ENCODE peak calls at places on chromosomes 1 and 21, in four cellular contexts. L is A549, G is PC-3, S is foreskin fibroblast. P is an unnamed sample.

GRCh38 chr1:68384872-68385390 is 64.8 kb downstream of the RPE65 start:
- DNase-seq in S (peak), G (peak), L (no peak), P (no peak)

GRCh38 chr1:176073524-176074157 is 133.4 kb downstream of the COP1 start:
- DNase-seq in L (peak), G (peak), S (peak), P (peak)

GRCh38 chr1:29827801-29828525 is 591.6 kb downstream of the PTPRU start:
- DNase-seq in L (no peak), G (no peak), S (no peak), P (no peak)

GRCh38 chr1:240612811-240613210 is 856 bp upstream of the GREM2 start:
- DNase-seq in G (no peak), S (no peak), L (no peak), P (no peak)

GRCh38 chr21:18951291-18952038 is 547.9 kb upstream of the TMPRSS15 start:
- DNase-seq in L (no peak), S (no peak), G (peak), P (peak)

GRCh38 chr1:10701145-10701544 is 95.3 kb downstream of the CASZ1 start:
- DNase-seq in G (no peak), S (no peak), L (no peak), P (no peak)

GRCh38 chr1:19101244-19101643 is 108.8 kb downstream of the UBR4 start:
- DNase-seq in G (peak), S (peak), L (no peak), P (no peak)

GRCh38 chr1:54989968-54990810 is 8.5 kb upstream of the BSND start:
- DNase-seq in L (no peak), G (no peak), S (peak), P (no peak)

GRCh38 chr1:152442765-152443164 is 28.7 kb upstream of the CRNN start:
- DNase-seq in L (no peak), S (no peak), G (peak), P (no peak)

GRCh38 chr21:33650929-33651505 is 8.7 kb downstream of the ITSN1 start:
- DNase-seq in S (no peak), G (no peak), L (no peak), P (no peak)
- H3K4me3 ChIP-seq in S (no peak), G (no peak), L (no peak), P (no peak)

GRCh38 chr1:223750730-223751572 is 38.6 kb downstream of the CAPN2 start:
- DNase-seq in L (no peak), S (no peak), G (no peak), P (no peak)

GRCh38 chr1:223747838-223748335 is 35.5 kb downstream of the CAPN2 start:
- DNase-seq in G (peak), L (no peak), S (peak), P (no peak)

GRCh38 chr1:223745731-223746130 is 33.4 kb downstream of the CAPN2 start:
- DNase-seq in L (no peak), S (peak), G (no peak), P (no peak)

GRCh38 chr1:223748405-223748772 is 36.0 kb downstream of the CAPN2 start:
- DNase-seq in S (peak), G (peak), L (no peak), P (peak)

GRCh38 chr1:223748773-223749733 is 36.7 kb downstream of the CAPN2 start:
- DNase-seq in L (peak), S (peak), G (peak), P (peak)
- H3K4me3 ChIP-seq in L (peak), S (no peak), G (no peak), P (peak)

GRCh38 chr1:22503721-22504410 is 52.2 kb downstream of the ZBTB40 start:
- DNase-seq in G (no peak), L (no peak), S (no peak), P (no peak)

GRCh38 chr1:22500058-22500457 is 48.4 kb downstream of the ZBTB40 start:
- DNase-seq in G (no peak), L (no peak), S (no peak), P (no peak)

GRCh38 chr1:22500476-22500875 is 48.8 kb downstream of the ZBTB40 start:
- DNase-seq in S (peak), L (no peak), G (no peak), P (no peak)

GRCh38 chr1:22506130-22506692 is 54.6 kb downstream of the ZBTB40 start:
- DNase-seq in S (no peak), G (no peak), L (no peak), P (no peak)

DNA sequence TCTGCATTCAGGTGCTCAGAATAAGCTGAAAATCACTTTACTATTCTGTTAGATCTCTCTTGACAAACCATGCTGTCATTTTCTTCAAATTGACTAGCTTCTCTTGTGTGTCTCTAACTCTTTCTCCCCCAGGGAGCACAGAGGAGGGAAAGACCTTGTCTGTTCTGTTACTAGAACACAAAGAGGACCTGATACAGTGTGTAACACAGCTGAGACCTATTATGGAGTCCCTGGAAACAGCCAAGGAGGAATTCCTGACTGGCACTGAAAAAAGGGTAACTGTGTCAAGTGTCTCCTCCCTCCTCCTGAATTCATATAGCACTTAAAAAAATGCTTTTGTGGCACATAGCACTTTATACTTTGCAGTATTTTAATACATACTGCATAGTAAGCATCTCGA is 50.5 kb downstream of the ZBTB40 start:
- DNase-seq in S (no peak), G (no peak), L (no peak), P (no peak)
- H3K4me3 ChIP-seq in S (no peak), G (no peak), L (no peak), P (no peak)

GRCh38 chr1:110346690-110347089 is 7.5 kb downstream of the RBM15 start:
- DNase-seq in L (no peak), S (no peak), G (no peak), P (peak)

GRCh38 chr1:110350360-110350759 is 11.2 kb downstream of the RBM15 start:
- DNase-seq in G (no peak), L (no peak), S (no peak), P (no peak)

GRCh38 chr1:110347182-110347893 is 8.2 kb downstream of the RBM15 start:
- DNase-seq in G (no peak), S (no peak), L (no peak), P (no peak)

GRCh38 chr1:110348050-110348449 is 8.9 kb downstream of the RBM15 start:
- DNase-seq in S (no peak), G (no peak), L (no peak), P (no peak)

DNA sequence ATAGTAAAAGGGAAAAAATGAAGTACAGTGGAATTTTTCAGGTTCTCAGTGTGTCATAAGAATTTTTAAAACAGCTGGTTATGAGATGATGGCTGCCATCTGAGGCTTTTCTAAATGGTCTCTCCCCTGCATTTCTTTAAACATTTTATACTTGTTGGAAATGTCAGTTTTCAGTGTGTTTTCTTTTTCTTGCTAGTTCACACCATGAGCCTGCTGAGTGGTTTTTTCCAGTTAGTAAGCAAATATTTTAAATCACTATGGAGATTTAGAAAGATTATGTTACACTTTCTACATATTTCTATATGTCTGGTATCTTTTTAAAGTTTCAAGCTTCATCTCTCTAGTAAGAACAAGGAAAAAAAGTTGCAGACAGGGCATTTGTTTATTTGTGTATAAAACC is 9.6 kb downstream of the RBM15 start:
- DNase-seq in L (no peak), G (peak), S (no peak), P (no peak)
- H3K4me3 ChIP-seq in L (no peak), G (peak), S (no peak), P (no peak)

DNA sequence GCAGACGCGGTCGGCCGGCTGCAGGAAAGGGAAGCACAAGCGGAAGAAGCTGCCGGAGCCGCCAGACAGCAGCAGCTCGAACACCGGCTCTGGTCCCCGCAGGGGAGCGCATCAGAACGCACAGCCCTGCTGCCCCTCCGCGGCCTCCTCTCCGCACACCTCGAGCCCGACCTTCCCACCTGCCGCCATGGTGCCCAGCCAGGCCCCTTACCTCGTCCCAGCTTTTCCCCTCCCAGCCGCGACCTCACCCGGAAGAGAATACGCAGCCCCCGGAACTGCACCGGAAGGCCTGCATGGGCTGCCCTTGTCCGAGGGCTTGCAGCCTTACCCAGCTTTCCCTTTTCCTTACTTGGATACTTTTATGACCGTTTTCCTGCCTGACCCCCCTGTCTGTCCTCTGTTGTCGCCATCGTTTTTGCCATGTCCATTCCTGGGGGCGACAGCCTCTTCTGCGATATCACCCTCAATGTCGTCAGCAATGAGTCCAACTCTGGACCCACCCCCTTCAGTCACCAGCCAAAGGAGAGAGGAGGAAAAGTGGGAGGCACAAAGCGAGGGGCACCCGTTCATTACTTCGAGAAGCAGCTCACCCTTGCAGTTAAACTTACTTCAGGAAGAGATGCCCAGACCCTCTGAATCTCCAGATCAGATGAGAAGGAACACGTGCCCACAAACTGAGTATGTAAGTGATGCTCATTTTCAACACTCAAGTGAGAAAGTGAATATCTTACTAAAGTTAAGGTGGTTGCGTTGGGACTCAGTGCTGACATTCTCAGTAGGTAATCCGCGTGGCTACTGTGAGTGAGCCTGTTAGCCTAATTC is 25.5 kb downstream of the UTS2 start:
- DNase-seq in G (no peak), L (no peak), S (no peak), P (peak)
- H3K4me3 ChIP-seq in G (no peak), L (no peak), S (peak), P (peak)

GRCh38 chr1:24868016-24868875 is 61.8 kb downstream of the RUNX3 start:
- DNase-seq in G (no peak), S (no peak), L (no peak), P (peak)

GRCh38 chr1:24871306-24871901 is 58.7 kb downstream of the RUNX3 start:
- DNase-seq in G (no peak), S (no peak), L (no peak), P (peak)

GRCh38 chr1:24873148-24873547 is 56.9 kb downstream of the RUNX3 start:
- DNase-seq in G (no peak), S (no peak), L (no peak), P (no peak)

GRCh38 chr1:24872446-24872845 is 57.6 kb downstream of the RUNX3 start:
- DNase-seq in G (no peak), L (no peak), S (no peak), P (no peak)

DNA sequence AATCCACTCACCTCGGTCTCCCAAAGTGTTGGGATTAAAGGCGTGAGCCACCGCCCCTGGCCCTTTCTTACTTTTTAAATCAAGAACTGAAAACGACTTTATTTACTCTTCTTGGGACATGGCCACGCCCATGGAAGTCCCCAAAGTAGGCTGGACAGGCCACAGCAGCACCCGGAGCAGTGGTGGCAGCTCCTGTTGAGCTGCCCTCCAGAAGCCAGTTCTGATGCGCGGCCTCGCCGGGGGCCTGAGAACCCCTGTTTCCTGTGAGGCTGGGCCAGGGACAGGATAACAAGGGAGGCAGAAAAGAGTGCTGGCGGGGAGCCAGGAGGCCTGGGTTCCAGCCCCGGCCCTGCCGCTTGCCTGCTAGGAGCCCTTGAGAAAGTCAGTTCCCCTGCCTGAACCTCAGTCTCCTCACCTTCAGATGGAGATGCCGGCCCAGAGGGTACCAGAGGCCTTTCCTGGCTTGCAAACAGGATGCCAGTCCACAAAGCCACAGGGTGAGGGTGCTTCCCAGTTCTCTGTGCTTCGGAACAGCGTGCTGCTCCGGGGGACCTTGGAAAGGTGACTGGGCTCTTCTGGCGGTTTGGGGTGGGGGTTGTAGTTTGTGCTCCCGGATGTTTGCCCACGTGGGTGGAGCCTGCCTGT is 59.4 kb downstream of the RUNX3 start:
- DNase-seq in S (no peak), L (no peak), G (no peak), P (peak)
- H3K4me3 ChIP-seq in S (no peak), L (no peak), G (no peak), P (no peak)

GRCh38 chr1:90220496-90220895 is 225.6 kb downstream of the ZNF326 start:
- DNase-seq in L (no peak), S (no peak), G (no peak), P (no peak)
- H3K4me3 ChIP-seq in L (no peak), S (no peak), G (no peak), P (no peak)

GRCh38 chr1:192907545-192908243 is 98.9 kb downstream of the RGS2 start:
- DNase-seq in S (peak), L (no peak), G (no peak), P (no peak)
- H3K4me3 ChIP-seq in S (no peak), L (no peak), G (no peak), P (no peak)

GRCh38 chr1:24507423-24507804 is 4.8 kb downstream of the RCAN3 start:
- DNase-seq in G (no peak), S (no peak), L (no peak), P (no peak)

GRCh38 chr1:24504560-24504959 is 1.9 kb downstream of the RCAN3 start:
- DNase-seq in G (no peak), S (no peak), L (no peak), P (no peak)

GRCh38 chr1:24506706-24507422 is 4.2 kb downstream of the RCAN3 start:
- DNase-seq in G (no peak), L (no peak), S (no peak), P (peak)

GRCh38 chr1:24503870-24504523 is 1.4 kb downstream of the RCAN3 start:
- DNase-seq in G (peak), L (no peak), S (no peak), P (no peak)

GRCh38 chr1:24505816-24506215 is 3.2 kb downstream of the RCAN3 start:
- DNase-seq in G (no peak), S (no peak), L (no peak), P (no peak)
- H3K4me3 ChIP-seq in G (no peak), S (no peak), L (no peak), P (no peak)